ENCODE peak calls at places on chromosomes 4 and X, in eight cellular contexts. H is tibial nerve, O is epithelial cell of esophagus, E is fibroblast of pulmonary artery, Y is left lung, D is GM12865, V is uterus, Z is right lobe of liver. X is an unnamed sample.

GRCh38 chrX:129523076-129524055 is at the start of gene SMARCA1:
- DNase-seq in E (peak; percentile 69), D (no peak), Z (peak; percentile 63), H (peak; percentile 11), Y (peak; percentile 47), O (peak; percentile 5), V (peak; percentile 60), X (no peak)

GRCh38 chr4:24551492-24552330 is 32.6 kb downstream of the DHX15 start:
- DNase-seq in Y (no peak), Z (no peak), V (no peak), H (no peak), O (peak; percentile 13), E (peak; percentile 39), D (no peak), X (no peak)

GRCh38 chr4:158578476-158578875 is 56.8 kb downstream of the RXFP1 start:
- DNase-seq in Y (no peak), V (no peak), E (peak; percentile 58), O (peak; percentile 62), Z (no peak), H (no peak), D (no peak), X (peak; percentile 4)

GRCh38 chr4:177413656-177414055 is 28.6 kb downstream of the AGA start:
- DNase-seq in Y (no peak), V (no peak), D (no peak), E (no peak), O (no peak), Z (no peak), H (no peak), X (no peak)

GRCh38 chr4:183636923-183637322 is 22.1 kb downstream of the RWDD4 start:
- DNase-seq in H (no peak), D (no peak), V (no peak), Y (no peak), Z (no peak), E (no peak), O (peak; percentile 47), X (no peak)

GRCh38 chr4:102390438-102390837 is 45.2 kb upstream of the SLC39A8 start:
- DNase-seq in Y (no peak), D (peak; percentile 39), H (no peak), Z (no peak), O (peak; percentile 88), V (no peak), E (peak; percentile 44), X (no peak)

GRCh38 chr4:13998850-13999249 is 371.3 kb upstream of the BOD1L1 start:
- DNase-seq in V (no peak), H (no peak), E (no peak), Y (no peak), Z (no peak), D (no peak), O (no peak), X (no peak)

GRCh38 chrX:136147320-136147901 is at the start of gene FHL1:
- DNase-seq in O (peak; percentile 41), E (peak; percentile 21), H (peak; percentile 38), Z (peak; percentile 61), Y (peak; percentile 48), V (peak; percentile 79), D (no peak), X (peak; percentile 4)

GRCh38 chr4:176538217-176538925 is 218.6 kb downstream of the SPCS3 start:
- DNase-seq in V (no peak), H (no peak), D (no peak), O (peak; percentile 90), Y (no peak), E (peak; percentile 86), Z (no peak), X (no peak)

GRCh38 chr4:54217642-54218486 is 11.2 kb upstream of the PDGFRA start:
- DNase-seq in V (peak; percentile 86), Y (peak; percentile 56), E (peak; percentile 93), Z (peak; percentile 72), H (peak; percentile 79), D (peak; percentile 66), O (peak; percentile 80), X (peak; percentile 75)

GRCh38 chrX:56804867-56805266 is 75.8 kb downstream of the NBDY start:
- DNase-seq in D (no peak), Z (no peak), E (no peak), Y (no peak), V (no peak), O (peak; percentile 70), H (no peak), X (no peak)

GRCh38 chr4:67393699-67394281 is 151.5 kb downstream of the CENPC start:
- DNase-seq in Z (no peak), O (peak; percentile 60), H (no peak), Y (no peak), V (no peak), E (peak; percentile 66), D (peak; percentile 58), X (peak; percentile 59)

GRCh38 chr4:13700196-13701140 is 72.9 kb upstream of the BOD1L1 start:
- DNase-seq in D (no peak), O (peak; percentile 85), E (peak; percentile 56), H (no peak), V (no peak), Y (no peak), Z (no peak), X (no peak)

DNA sequence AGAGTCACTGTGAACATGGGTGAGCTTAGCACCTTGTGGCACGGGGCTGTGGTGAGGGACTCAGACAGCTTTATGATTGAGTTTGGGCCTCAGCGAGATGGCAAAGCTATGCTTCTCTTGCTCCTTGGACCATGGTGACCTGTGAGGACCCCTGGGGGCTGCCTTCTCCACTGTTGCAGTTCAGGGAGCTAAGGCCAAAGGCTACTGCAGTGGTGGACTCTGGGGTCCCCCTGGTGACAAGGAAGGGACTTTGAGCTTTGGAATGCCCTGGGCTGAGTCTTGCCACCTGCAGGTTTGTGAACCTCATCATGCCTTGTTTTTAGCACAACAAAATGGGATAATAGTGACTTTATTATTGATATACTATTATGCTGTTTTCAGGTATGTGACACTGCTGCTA is 36.5 kb downstream of the TBL1X start:
- DNase-seq in O (no peak), Z (no peak), E (no peak), Y (no peak), H (no peak), V (no peak), D (no peak), X (no peak)
- TF ChIP-seq CTCF in O (no peak), Z (no peak), E (no peak), Y (no peak), H (no peak), V (no peak), D (no peak), X (no peak)

GRCh38 chr4:11801466-11802446 is 373.1 kb upstream of the HS3ST1 start:
- DNase-seq in Y (no peak), O (no peak), H (no peak), Z (no peak), D (no peak), E (no peak), V (no peak), X (no peak)

DNA sequence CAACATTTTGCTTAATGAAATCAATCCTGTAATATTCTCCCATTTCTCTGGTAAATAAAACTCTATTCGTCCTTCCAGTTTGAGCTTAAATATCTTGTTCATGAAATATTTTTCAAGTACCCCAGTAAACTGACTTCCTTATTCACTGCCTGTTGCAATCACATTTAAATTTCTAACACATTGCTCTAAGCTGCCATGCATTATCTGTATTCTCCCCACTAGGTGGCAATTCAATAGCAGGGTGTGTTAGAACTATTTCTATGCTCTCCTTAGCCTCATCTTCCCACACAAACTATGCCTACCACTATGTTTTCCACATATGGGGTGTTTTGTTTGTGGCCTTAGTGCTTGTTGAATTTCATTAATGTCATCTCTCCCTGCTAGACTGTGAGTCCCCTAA is 377.1 kb upstream of the HS3ST1 start:
- DNase-seq in Z (no peak), E (peak; percentile 86), Y (no peak), O (peak; percentile 58), D (peak; percentile 6), V (no peak), H (no peak), X (peak; percentile 2)
- H3K4me3 ChIP-seq in Z (no peak overlapping the region), E (no peak overlapping the region), Y (no peak overlapping the region), O (no peak overlapping the region), D (no peak overlapping the region), V (no peak overlapping the region), H (no peak overlapping the region), X (no peak overlapping the region)

GRCh38 chr4:107901213-107901934 is 30.0 kb upstream of the CYP2U1 start:
- DNase-seq in D (no peak), Y (no peak), E (no peak), V (no peak), Z (no peak), H (no peak), O (no peak), X (no peak)
- TF ChIP-seq CTCF in D (no peak), Y (no peak), E (no peak), V (no peak), Z (no peak), H (no peak), O (no peak), X (no peak)

GRCh38 chrX:74924449-74925209 is 623 bp downstream of the NEXMIF start:
- DNase-seq in E (peak; percentile 2), V (peak; percentile 35), O (peak; percentile 5), Z (no peak), D (peak; percentile 80), Y (peak; percentile 38), H (peak; percentile 11), X (no peak)
- H3K4me3 ChIP-seq in E (peak overlapping the region; percentile 29), V (peak overlapping the region; percentile 37), O (peak overlapping the region; percentile 21), Z (peak overlapping the region; percentile 40), D (peak overlapping the region; percentile 71), Y (peak overlapping the region; percentile 21), H (peak overlapping the region; percentile 42), X (no peak overlapping the region)

DNA sequence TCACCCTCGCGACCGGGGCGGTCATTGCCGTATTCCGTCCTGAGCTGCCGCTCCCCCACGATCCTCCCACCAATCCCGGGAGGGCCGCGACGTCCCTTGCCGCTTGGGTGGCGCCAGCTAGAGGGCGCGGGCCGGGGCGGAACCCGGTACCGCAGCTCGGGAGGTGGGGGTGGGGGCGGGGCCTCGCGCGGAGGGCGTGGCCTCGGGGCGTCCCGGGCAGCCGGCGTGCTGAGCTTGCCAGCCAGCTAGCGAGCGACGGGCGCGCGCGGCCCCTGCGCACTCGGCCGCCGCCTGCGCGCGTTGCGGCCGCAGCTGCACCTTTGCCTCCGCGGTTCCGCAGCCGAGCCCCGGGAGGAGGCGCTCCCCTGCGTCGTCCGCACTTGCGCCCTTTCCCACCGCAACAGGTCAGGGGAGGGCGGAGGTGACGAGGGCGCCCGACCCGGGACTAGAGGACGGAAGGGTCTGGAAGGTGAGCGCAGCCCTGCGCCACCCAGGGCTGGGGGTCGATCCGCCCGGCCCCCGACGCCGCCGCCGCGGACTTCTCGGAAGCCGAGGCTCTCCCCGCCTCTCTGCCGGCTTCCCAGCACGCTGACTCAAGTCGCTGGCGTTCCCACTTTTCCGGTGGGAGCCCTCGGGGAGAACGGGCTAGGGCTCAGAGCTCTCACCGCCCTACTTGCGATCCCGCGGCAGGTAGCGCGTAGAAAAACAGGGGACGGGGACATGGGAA is at the start of gene AFF1:
- DNase-seq in Z (peak; percentile 96), V (peak; percentile 92), H (peak; percentile 77), D (peak; percentile 98), O (peak; percentile 92), E (peak; percentile 92), Y (peak; percentile 93), X (peak; percentile 91)
- TF ChIP-seq CTCF in Z (peak; percentile 49), V (peak; percentile 61), H (peak; percentile 69), D (peak; percentile 36), O (peak; percentile 37), E (peak; percentile 6), Y (peak; percentile 19), X (peak; percentile 58)